ENCODE peak calls at places on chromosome 1, in six cellular contexts. One of them, this sample, is unnamed.

GRCh38 chr1:2609271-2610035 is 22.9 kb downstream of the PRXL2B start:
- DNase-seq in left ventricle myocardium inferior: no peak
- DNase-seq in fibroblast of the conjunctiva: no peak
- DNase-seq in activated CD8-positive, alpha-beta memory T cell treated with anti-CD3 and anti-CD28 coated beads for 1 hour: no peak
- DNase-seq in left ventricle myocardium superior: peak; percentile 29
- DNase-seq in pancreas: no peak
- DNase-seq in this sample: peak; percentile 33

GRCh38 chr1:33641099-33641830 is 168.8 kb downstream of the ZSCAN20 start:
- DNase-seq in fibroblast of the conjunctiva: no peak
- DNase-seq in pancreas: no peak
- DNase-seq in left ventricle myocardium inferior: no peak
- DNase-seq in activated CD8-positive, alpha-beta memory T cell treated with anti-CD3 and anti-CD28 coated beads for 1 hour: no peak
- DNase-seq in left ventricle myocardium superior: no peak
- DNase-seq in this sample: no peak

GRCh38 chr1:181726608-181727007 is 243.3 kb downstream of the CACNA1E start:
- DNase-seq in activated CD8-positive, alpha-beta memory T cell treated with anti-CD3 and anti-CD28 coated beads for 1 hour: no peak
- DNase-seq in left ventricle myocardium superior: no peak
- DNase-seq in left ventricle myocardium inferior: no peak
- DNase-seq in pancreas: no peak
- DNase-seq in fibroblast of the conjunctiva: no peak
- DNase-seq in this sample: no peak

GRCh38 chr1:186915555-186915954 is 86.8 kb downstream of the PLA2G4A start:
- DNase-seq in left ventricle myocardium superior: no peak
- DNase-seq in activated CD8-positive, alpha-beta memory T cell treated with anti-CD3 and anti-CD28 coated beads for 1 hour: no peak
- DNase-seq in fibroblast of the conjunctiva: no peak
- DNase-seq in left ventricle myocardium inferior: no peak
- DNase-seq in pancreas: no peak
- DNase-seq in this sample: no peak

GRCh38 chr1:71738256-71738655 is 544.1 kb downstream of the NEGR1 start:
- DNase-seq in pancreas: no peak
- DNase-seq in left ventricle myocardium superior: no peak
- DNase-seq in left ventricle myocardium inferior: no peak
- DNase-seq in fibroblast of the conjunctiva: no peak
- DNase-seq in activated CD8-positive, alpha-beta memory T cell treated with anti-CD3 and anti-CD28 coated beads for 1 hour: no peak
- DNase-seq in this sample: no peak

GRCh38 chr1:20634594-20635084 is 1.4 kb downstream of the PINK1 start:
- DNase-seq in left ventricle myocardium inferior: no peak
- DNase-seq in activated CD8-positive, alpha-beta memory T cell treated with anti-CD3 and anti-CD28 coated beads for 1 hour: no peak
- DNase-seq in left ventricle myocardium superior: peak; percentile 62
- DNase-seq in pancreas: peak; percentile 66
- DNase-seq in fibroblast of the conjunctiva: no peak
- DNase-seq in this sample: peak; percentile 63

GRCh38 chr1:43018091-43018490 is 59.4 kb upstream of the SLC2A1 start:
- DNase-seq in activated CD8-positive, alpha-beta memory T cell treated with anti-CD3 and anti-CD28 coated beads for 1 hour: no peak
- DNase-seq in left ventricle myocardium inferior: no peak
- DNase-seq in fibroblast of the conjunctiva: no peak
- DNase-seq in left ventricle myocardium superior: no peak
- DNase-seq in pancreas: no peak
- DNase-seq in this sample: no peak

GRCh38 chr1:17531682-17532487 is 7.6 kb upstream of the ARHGEF10L start:
- DNase-seq in left ventricle myocardium superior: peak; percentile 88
- DNase-seq in left ventricle myocardium inferior: peak; percentile 80
- DNase-seq in fibroblast of the conjunctiva: no peak
- DNase-seq in pancreas: peak; percentile 81
- DNase-seq in activated CD8-positive, alpha-beta memory T cell treated with anti-CD3 and anti-CD28 coated beads for 1 hour: no peak
- DNase-seq in this sample: peak; percentile 87

GRCh38 chr1:53572802-53573148 is 113.6 kb downstream of the DMRTB1 start:
- DNase-seq in pancreas: no peak
- DNase-seq in left ventricle myocardium inferior: no peak
- DNase-seq in activated CD8-positive, alpha-beta memory T cell treated with anti-CD3 and anti-CD28 coated beads for 1 hour: no peak
- DNase-seq in fibroblast of the conjunctiva: no peak
- DNase-seq in left ventricle myocardium superior: no peak
- DNase-seq in this sample: no peak

GRCh38 chr1:240768979-240769378 is 157.0 kb upstream of the GREM2 start:
- DNase-seq in pancreas: no peak
- DNase-seq in left ventricle myocardium inferior: no peak
- DNase-seq in activated CD8-positive, alpha-beta memory T cell treated with anti-CD3 and anti-CD28 coated beads for 1 hour: no peak
- DNase-seq in left ventricle myocardium superior: no peak
- DNase-seq in fibroblast of the conjunctiva: no peak
- DNase-seq in this sample: no peak

GRCh38 chr1:1619917-1620361 is 4.6 kb downstream of the MIB2 start:
- DNase-seq in pancreas: no peak
- DNase-seq in left ventricle myocardium superior: peak; percentile 85
- DNase-seq in left ventricle myocardium inferior: peak; percentile 75
- DNase-seq in fibroblast of the conjunctiva: no peak
- DNase-seq in activated CD8-positive, alpha-beta memory T cell treated with anti-CD3 and anti-CD28 coated beads for 1 hour: no peak
- DNase-seq in this sample: peak; percentile 75

GRCh38 chr1:53804791-53805505 is 33.1 kb downstream of the NDC1 start:
- DNase-seq in activated CD8-positive, alpha-beta memory T cell treated with anti-CD3 and anti-CD28 coated beads for 1 hour: no peak
- DNase-seq in pancreas: no peak
- DNase-seq in left ventricle myocardium inferior: no peak
- DNase-seq in left ventricle myocardium superior: no peak
- DNase-seq in fibroblast of the conjunctiva: no peak
- DNase-seq in this sample: no peak

GRCh38 chr1:180502361-180503273 is at the start of gene ACBD6:
- DNase-seq in activated CD8-positive, alpha-beta memory T cell treated with anti-CD3 and anti-CD28 coated beads for 1 hour: peak; percentile 63
- DNase-seq in left ventricle myocardium superior: peak; percentile 90
- DNase-seq in pancreas: peak; percentile 85
- DNase-seq in fibroblast of the conjunctiva: peak; percentile 67
- DNase-seq in left ventricle myocardium inferior: peak; percentile 85
- DNase-seq in this sample: peak; percentile 92

This sample was measured in Right ventricle myocardium superior.